ENCODE peak calls at places on chromosomes 3 and 15, in eight cellular contexts. X, G, Q, E, U, D, O and M are unnamed samples.

GRCh38 chr15:62119224-62119925 is 45.7 kb downstream of the C2CD4B start:
- DNase-seq in X (peak; percentile 82), G (peak; percentile 20), Q (peak; percentile 73), E (peak; percentile 97), U (peak; percentile 37), D (peak; percentile 44), O (no peak), M (no peak)

GRCh38 chr3:116678853-116679252 is 30.7 kb upstream of the TUSC7 start:
- DNase-seq in X (no peak), G (no peak), Q (no peak), E (no peak), U (no peak), D (no peak), O (no peak), M (no peak)

GRCh38 chr3:4726549-4726948 is 233.4 kb downstream of the ITPR1 start:
- DNase-seq in X (peak; percentile 67), G (no peak), Q (no peak), E (peak; percentile 55), U (no peak), D (no peak), O (no peak), M (no peak)

GRCh38 chr3:27756877-27757276 is 34.8 kb upstream of the EOMES start:
- DNase-seq in X (peak; percentile 33), G (no peak), Q (no peak), E (peak; percentile 45), U (no peak), D (no peak), O (no peak), M (no peak)

GRCh38 chr3:24048843-24049242 is 103.8 kb downstream of the NR1D2 start:
- DNase-seq in X (no peak), G (no peak), Q (no peak), E (peak; percentile 80), U (no peak), D (no peak), O (no peak), M (no peak)

GRCh38 chr15:72285927-72286516 is 13.7 kb upstream of the PARP6 start:
- DNase-seq in X (peak; percentile 59), G (peak; percentile 33), Q (peak; percentile 52), E (peak; percentile 26), U (peak; percentile 57), D (peak; percentile 22), O (peak; percentile 41), M (peak; percentile 81)

GRCh38 chr3:64627471-64628321 is 60.1 kb downstream of the ADAMTS9 start:
- DNase-seq in X (no peak), G (no peak), Q (peak; percentile 78), E (no peak), U (no peak), D (no peak), O (no peak), M (no peak)

GRCh38 chr3:14634763-14635400 is 16.7 kb upstream of the CCDC174 start:
- DNase-seq in X (peak; percentile 83), G (no peak), Q (no peak), E (peak; percentile 78), U (no peak), D (no peak), O (no peak), M (no peak)

GRCh38 chr15:58521293-58521991 is 89.7 kb downstream of the LIPC start:
- DNase-seq in X (peak; percentile 93), G (peak; percentile 89), Q (peak; percentile 73), E (peak; percentile 80), U (no peak), D (peak; percentile 34), O (no peak), M (no peak)

GRCh38 chr3:9251055-9251786 is 1.8 kb upstream of the SRGAP3 start:
- DNase-seq in X (no peak), G (peak; percentile 46), Q (no peak), E (peak; percentile 13), U (no peak), D (no peak), O (no peak), M (no peak)

GRCh38 chr3:125136515-125136914 is 76.0 kb downstream of the SLC12A8 start:
- DNase-seq in X (no peak), G (no peak), Q (no peak), E (no peak), U (no peak), D (no peak), O (no peak), M (peak; percentile 45)

GRCh38 chr3:46132565-46132964 is 75.5 kb downstream of the CCR1 start:
- DNase-seq in X (no peak), G (no peak), Q (no peak), E (no peak), U (no peak), D (no peak), O (no peak), M (no peak)

GRCh38 chr3:55564709-55565108 is 77.6 kb upstream of the WNT5A start:
- DNase-seq in X (no peak), G (no peak), Q (no peak), E (no peak), U (no peak), D (no peak), O (no peak), M (no peak)

DNA sequence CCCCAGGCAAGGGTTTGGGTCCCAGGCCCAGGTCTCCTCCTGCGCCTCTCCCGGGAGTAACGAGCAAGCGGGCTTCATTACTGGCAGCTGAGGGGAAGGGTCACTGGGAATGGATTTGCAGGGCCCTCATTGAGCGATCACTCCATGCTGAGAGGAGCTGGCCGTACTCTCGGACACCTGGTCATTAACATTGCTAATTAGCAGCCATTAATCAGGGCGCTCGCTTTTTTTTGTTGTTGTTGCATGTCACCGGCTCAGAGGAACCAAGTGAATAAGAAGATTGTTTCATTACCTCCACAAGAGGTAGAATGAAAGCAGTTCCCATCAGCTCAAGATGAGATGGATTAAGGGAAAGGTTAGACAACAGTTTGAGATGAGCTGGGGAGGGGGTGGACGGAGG is 293.0 kb upstream of the ATP11B start:
- DNase-seq in X (no peak), G (no peak), Q (no peak), E (no peak), U (no peak), D (no peak), O (no peak), M (no peak)
- H2AFZ ChIP-seq in X (no peak overlapping the region), G (no peak overlapping the region), Q (no peak overlapping the region), E (no peak overlapping the region), U (no peak overlapping the region), D (no peak overlapping the region), O (no peak overlapping the region), M (no peak overlapping the region)

DNA sequence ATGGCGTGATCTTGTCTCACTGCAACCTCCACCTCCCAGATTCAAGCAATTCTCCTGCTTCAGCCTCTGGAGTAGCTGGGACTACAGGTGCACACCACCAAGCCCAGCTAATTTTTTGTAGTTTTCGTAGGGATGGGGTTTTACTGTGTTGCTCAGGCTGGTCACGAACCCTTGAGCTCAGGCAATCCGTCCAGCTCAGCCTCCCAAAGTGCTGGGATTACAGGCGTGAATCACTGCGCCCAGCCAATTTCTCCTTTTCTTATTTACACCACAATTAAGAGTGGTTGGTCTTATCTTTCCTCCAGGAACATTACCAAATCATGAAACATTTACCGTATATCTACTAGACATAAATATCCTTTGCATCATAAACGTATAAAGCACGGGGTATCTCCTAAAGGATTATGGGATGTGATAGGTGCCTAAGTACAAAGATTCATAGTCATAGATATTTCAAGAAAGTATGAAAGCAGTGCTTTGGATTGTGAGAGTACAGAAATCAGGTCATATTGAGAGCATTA is 194.5 kb downstream of the RBMS3 start:
- DNase-seq in X (no peak), G (no peak), Q (no peak), E (no peak), U (no peak), D (no peak), O (no peak), M (no peak)
- H3K27ac ChIP-seq in X (no peak overlapping the region), G (no peak overlapping the region), Q (no peak overlapping the region), E (no peak overlapping the region), U (no peak overlapping the region), D (no peak overlapping the region), O (no peak overlapping the region), M (no peak overlapping the region)

GRCh38 chr3:41159581-41160189 is 39.6 kb upstream of the CTNNB1 start:
- DNase-seq in X (peak; percentile 91), G (no peak), Q (peak; percentile 63), E (no peak), U (no peak), D (peak; percentile 41), O (no peak), M (no peak)

GRCh38 chr3:41162541-41162940 is 36.8 kb upstream of the CTNNB1 start:
- DNase-seq in X (no peak), G (no peak), Q (no peak), E (no peak), U (no peak), D (no peak), O (no peak), M (no peak)

GRCh38 chr3:41162981-41163380 is 36.3 kb upstream of the CTNNB1 start:
- DNase-seq in X (no peak), G (no peak), Q (no peak), E (no peak), U (no peak), D (no peak), O (no peak), M (no peak)

GRCh38 chr3:41158947-41159346 is 40.4 kb upstream of the CTNNB1 start:
- DNase-seq in X (peak; percentile 94), G (peak; percentile 21), Q (peak; percentile 68), E (no peak), U (no peak), D (no peak), O (no peak), M (no peak)

GRCh38 chr3:41163399-41163798 is 35.9 kb upstream of the CTNNB1 start:
- DNase-seq in X (no peak), G (no peak), Q (peak; percentile 37), E (no peak), U (no peak), D (no peak), O (no peak), M (no peak)
- H3K9me2 ChIP-seq in X (no peaks in the 10 kb centered on the region), G (no peaks in the 10 kb centered on the region), Q (no peaks in the 10 kb centered on the region), E (no peaks in the 10 kb centered on the region), U (no peaks in the 10 kb centered on the region), D (no peaks in the 10 kb centered on the region), O (no peaks in the 10 kb centered on the region), M (no peaks in the 10 kb centered on the region)

GRCh38 chr3:105997466-105997799 is 128.6 kb upstream of the CBLB start:
- DNase-seq in X (no peak), G (no peak), Q (no peak), E (no peak), U (no peak), D (no peak), O (no peak), M (no peak)
- H2AFZ ChIP-seq in X (no peak overlapping the region), G (peak overlapping the region; percentile 70), Q (no peak overlapping the region), E (peak overlapping the region; percentile 85), U (no peak overlapping the region), D (no peak overlapping the region), O (no peak overlapping the region), M (no peak overlapping the region)

DNA sequence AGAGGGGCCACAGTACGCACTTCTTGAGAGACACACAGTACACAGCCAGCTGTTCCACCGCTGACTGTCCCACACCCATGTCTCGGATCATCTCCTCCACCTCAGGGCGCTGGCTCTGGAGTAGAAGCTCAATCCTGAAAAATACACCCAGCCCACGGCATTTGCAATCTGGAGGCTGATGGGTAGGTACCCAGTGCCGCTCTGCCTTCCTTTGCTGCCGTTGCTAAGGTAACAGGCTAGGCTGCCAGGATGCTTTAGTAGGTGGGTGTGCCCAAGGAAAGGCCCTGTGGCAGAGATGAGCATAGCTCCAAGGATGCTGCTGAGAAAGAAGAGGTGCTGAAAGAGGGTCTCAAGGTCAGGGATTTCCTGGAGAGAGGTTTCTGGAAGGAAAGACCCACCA is 14.6 kb downstream of the TRAIP start:
- DNase-seq in X (no peak), G (no peak), Q (no peak), E (no peak), U (no peak), D (no peak), O (no peak), M (no peak)
- H3K27ac ChIP-seq in X (no peak overlapping the region), G (no peak overlapping the region), Q (no peak overlapping the region), E (no peak overlapping the region), U (no peak overlapping the region), D (no peak overlapping the region), O (no peak overlapping the region), M (no peak overlapping the region)